ENCODE peak calls at places on chromosomes 4 and X, in four cellular contexts. One of them, this sample, is unnamed.

GRCh38 chr4:3404546-3404945 is 37.2 kb upstream of the HGFAC start:
- DNase-seq in right atrium auricular region: no peak
- DNase-seq in aorta: no peak
- DNase-seq in tibial artery: no peak
- DNase-seq in this sample: no peak

GRCh38 chrX:68490644-68491043 is 8.2 kb upstream of the YIPF6 start:
- DNase-seq in right atrium auricular region: no peak
- DNase-seq in aorta: no peak
- DNase-seq in tibial artery: no peak
- DNase-seq in this sample: peak

GRCh38 chrX:57156397-57157049 is 19.3 kb upstream of the SPIN2A start:
- DNase-seq in right atrium auricular region: no peak
- DNase-seq in aorta: no peak
- DNase-seq in tibial artery: no peak
- DNase-seq in this sample: peak

GRCh38 chrX:133933316-133933715 is 52.1 kb downstream of the GPC3 start:
- DNase-seq in aorta: no peak
- DNase-seq in tibial artery: no peak
- DNase-seq in right atrium auricular region: no peak
- DNase-seq in this sample: no peak

GRCh38 chrX:134999469-134999868 is 8.7 kb downstream of the SMIM10 start:
- DNase-seq in tibial artery: no peak
- DNase-seq in right atrium auricular region: no peak
- DNase-seq in aorta: no peak
- DNase-seq in this sample: peak

GRCh38 chr4:26141101-26141830 is 179.5 kb upstream of the RBPJ start:
- DNase-seq in right atrium auricular region: no peak
- DNase-seq in tibial artery: peak
- DNase-seq in aorta: no peak
- DNase-seq in this sample: no peak

GRCh38 chr4:127622923-127623754 is 9.6 kb upstream of the INTU start:
- DNase-seq in right atrium auricular region: no peak
- DNase-seq in tibial artery: peak
- DNase-seq in aorta: peak
- DNase-seq in this sample: peak

GRCh38 chrX:13283512-13283911 is 36.3 kb downstream of the ATXN3L start:
- DNase-seq in right atrium auricular region: no peak
- DNase-seq in tibial artery: no peak
- DNase-seq in aorta: no peak
- DNase-seq in this sample: peak

GRCh38 chrX:13845721-13846378 is 29.0 kb upstream of the GPM6B start:
- DNase-seq in aorta: no peak
- DNase-seq in right atrium auricular region: no peak
- DNase-seq in tibial artery: no peak
- DNase-seq in this sample: no peak

GRCh38 chrX:17160971-17161370 is 214.0 kb upstream of the NHS start:
- DNase-seq in right atrium auricular region: no peak
- DNase-seq in tibial artery: no peak
- DNase-seq in aorta: no peak
- DNase-seq in this sample: no peak

GRCh38 chr4:19213388-19213787 is 1038.3 kb upstream of the SLIT2 start:
- DNase-seq in tibial artery: no peak
- DNase-seq in aorta: no peak
- DNase-seq in right atrium auricular region: no peak
- DNase-seq in this sample: no peak

GRCh38 chr4:15366660-15367059 is 61.2 kb upstream of the C1QTNF7 start:
- DNase-seq in right atrium auricular region: no peak
- DNase-seq in aorta: no peak
- DNase-seq in tibial artery: peak
- DNase-seq in this sample: no peak

GRCh38 chr4:140335076-140335475 is 38.4 kb upstream of the SCOC start:
- DNase-seq in aorta: no peak
- DNase-seq in tibial artery: no peak
- DNase-seq in right atrium auricular region: no peak
- DNase-seq in this sample: peak

GRCh38 chr4:52550186-52550585 is 108.9 kb downstream of the USP46 start:
- DNase-seq in right atrium auricular region: no peak
- DNase-seq in tibial artery: no peak
- DNase-seq in aorta: no peak
- DNase-seq in this sample: no peak

GRCh38 chrX:119759333-119759766 is 962 bp downstream of the SOWAHD start:
- DNase-seq in aorta: no peak
- DNase-seq in right atrium auricular region: no peak
- DNase-seq in tibial artery: no peak
- DNase-seq in this sample: no peak

GRCh38 chr4:160038560-160038959 is 935.7 kb downstream of the RAPGEF2 start:
- DNase-seq in tibial artery: no peak
- DNase-seq in aorta: no peak
- DNase-seq in right atrium auricular region: no peak
- DNase-seq in this sample: no peak